ENCODE peak calls at places on chromosomes 6 and 20, in ten cellular contexts. S is GM12878, R is K562, Q is GM23248, M is neural progenitor cell, V is endodermal cell, T is colonic mucosa, N is fibroblast of lung, H is PC-3, F is kidney. Z is an unnamed sample.

GRCh38 chr6:110325197-110325596 is 33.0 kb downstream of the METTL24 start:
- DNase-seq in M (no peak), S (no peak), V (no peak), T (peak), Q (peak), R (no peak), H (peak), F (no peak), N (peak), Z (peak)

GRCh38 chr6:133890941-133891813 is 2.3 kb downstream of the TCF21 start:
- DNase-seq in F (peak), Q (peak), S (no peak), N (no peak), R (peak), H (no peak), T (peak), V (peak), M (peak), Z (peak)

GRCh38 chr6:43993881-43994523 is 133.2 kb downstream of the MRPL14 start:
- DNase-seq in M (no peak), S (no peak), F (no peak), T (no peak), V (peak), Q (no peak), N (no peak), H (peak), R (no peak), Z (no peak)

GRCh38 chr6:159961523-159961922 is 7.4 kb upstream of the IGF2R start:
- DNase-seq in T (no peak), R (no peak), M (no peak), Q (peak), V (no peak), F (no peak), N (peak), S (no peak), H (peak), Z (no peak)

GRCh38 chr20:47785900-47786762 is 850 bp upstream of the SULF2 start:
- DNase-seq in R (peak), V (peak), T (peak), S (no peak), H (peak), Q (peak), M (peak), N (peak), F (peak), Z (peak)

GRCh38 chr6:54802775-54803631 is 43.6 kb upstream of the FAM83B start:
- DNase-seq in Q (peak), T (no peak), V (peak), H (peak), M (peak), R (no peak), S (no peak), N (peak), F (no peak), Z (peak)

GRCh38 chr20:33312583-33312982 is 29.6 kb downstream of the BPIFB1 start:
- DNase-seq in T (no peak), N (no peak), S (no peak), M (no peak), V (no peak), F (no peak), H (no peak), R (no peak), Q (no peak), Z (no peak)

GRCh38 chr20:10040070-10040970 is 5.5 kb downstream of the ANKEF1 start:
- DNase-seq in V (no peak), Q (peak), M (no peak), H (peak), S (no peak), T (no peak), R (peak), N (peak), F (no peak), Z (peak)

GRCh38 chr6:141199074-141199473 is 933.7 kb upstream of the GJE1 start:
- DNase-seq in S (no peak), F (no peak), V (no peak), Q (no peak), M (peak), N (peak), T (no peak), H (no peak), R (no peak), Z (peak)

GRCh38 chr20:58109126-58109880 is 119.2 kb downstream of the ANKRD60 start:
- DNase-seq in T (no peak), M (no peak), V (no peak), F (no peak), R (no peak), S (no peak), Q (peak), H (peak), N (peak), Z (peak)

GRCh38 chr6:96761794-96762193 is 75.5 kb downstream of the GPR63 start:
- DNase-seq in V (no peak), N (no peak), F (no peak), Q (no peak), R (no peak), T (no peak), H (no peak), M (no peak), S (no peak), Z (no peak)

GRCh38 chr20:39458452-39458851 is 496.3 kb downstream of the DHX35 start:
- DNase-seq in F (no peak), S (no peak), Q (no peak), T (no peak), H (no peak), R (no peak), V (no peak), M (no peak), N (no peak), Z (no peak)

GRCh38 chr6:56757585-56757984 is 114.9 kb upstream of the DST start:
- DNase-seq in V (peak), F (no peak), Q (peak), M (peak), H (peak), N (peak), T (peak), R (peak), S (no peak), Z (no peak)

GRCh38 chr6:89792881-89793280 is 26.7 kb downstream of the MDN1 start:
- DNase-seq in Q (peak), T (no peak), F (no peak), M (peak), S (no peak), V (peak), R (peak), H (peak), N (peak), Z (peak)

GRCh38 chr6:37456816-37457560 is 24.0 kb downstream of the CMTR1 start:
- DNase-seq in H (peak), R (no peak), F (no peak), T (no peak), V (no peak), Q (peak), S (no peak), N (peak), M (no peak), Z (peak)

GRCh38 chr6:111185954-111186353 is 98.7 kb downstream of the SLC16A10 start:
- DNase-seq in H (no peak), Q (no peak), R (no peak), T (no peak), V (no peak), S (no peak), N (no peak), M (no peak), F (no peak), Z (no peak)

GRCh38 chr20:38843346-38843745 is 37.8 kb downstream of the PPP1R16B start:
- DNase-seq in Q (no peak), T (no peak), M (no peak), R (no peak), N (no peak), F (no peak), V (no peak), S (no peak), H (no peak), Z (no peak)

GRCh38 chr6:104625536-104625935 is 234.2 kb downstream of the HACE1 start:
- DNase-seq in R (no peak), H (peak), N (peak), M (peak), Q (peak), F (no peak), V (peak), S (no peak), T (no peak), Z (peak)

GRCh38 chr6:93794161-93794560 is 374.8 kb upstream of the EPHA7 start:
- DNase-seq in S (no peak), V (no peak), H (peak), F (no peak), N (no peak), T (no peak), M (no peak), Q (peak), R (no peak), Z (no peak)

GRCh38 chr6:33344771-33345697 is 27.5 kb upstream of the ZBTB22 start:
- DNase-seq in V (peak), T (peak), Q (peak), R (peak), H (peak), M (peak), F (no peak), N (peak), S (peak), Z (peak)
- H3K4me3 ChIP-seq in V (no peak), T (no peak), Q (peak), R (no peak), H (peak), M (no peak), F (peak), N (no peak), S (peak), Z (no peak)

GRCh38 chr6:108866798-108867197 is 18.6 kb downstream of the ARMC2 start:
- DNase-seq in V (no peak), S (no peak), R (no peak), M (no peak), F (no peak), H (no peak), T (no peak), Q (no peak), N (no peak), Z (no peak)
- H3K9ac ChIP-seq in V (no peak), S (no peak), R (no peak), M (no peak), F (no peak), H (no peak), T (no peak), Q (no peak), N (no peak), Z (no peak)

GRCh38 chr6:50825375-50826036 is 6.8 kb downstream of the TFAP2B start:
- DNase-seq in M (no peak), Q (no peak), V (peak), T (no peak), N (no peak), R (peak), F (no peak), H (no peak), S (no peak), Z (no peak)
- H3K4me3 ChIP-seq in M (no peak), Q (no peak), V (no peak), T (no peak), N (no peak), R (no peak), F (peak), H (no peak), S (no peak), Z (no peak)

DNA sequence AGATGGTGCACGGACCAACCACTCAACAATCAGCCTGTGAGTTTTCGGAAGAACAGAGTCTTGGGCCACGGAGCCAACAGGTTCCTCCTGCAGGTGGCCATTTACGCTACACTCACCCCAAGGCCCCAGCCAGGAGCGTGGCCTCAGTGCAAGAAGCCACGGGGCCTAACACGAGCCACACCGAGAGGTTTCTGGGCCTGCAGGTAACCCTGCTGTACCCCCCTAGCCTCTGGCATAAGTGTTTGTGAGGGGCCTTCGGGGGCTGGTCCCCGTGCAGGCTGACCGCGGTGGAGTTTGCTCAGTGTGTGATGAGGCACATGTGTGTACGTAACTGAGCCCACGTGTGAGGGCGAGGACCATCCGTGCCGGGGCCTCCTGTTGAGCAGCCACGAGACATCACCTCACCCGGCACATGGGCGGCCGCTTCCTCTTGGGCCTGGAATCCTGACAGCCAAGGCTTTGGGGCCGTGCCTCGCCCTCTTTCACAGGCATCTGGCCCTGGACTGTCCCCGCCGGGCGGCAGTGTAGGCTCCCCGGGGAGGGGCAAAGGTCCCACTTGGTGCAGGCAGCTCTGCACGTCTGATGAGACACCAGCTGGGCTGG is 202.4 kb downstream of the DLL1 start:
- DNase-seq in R (no peak), N (no peak), T (no peak), H (no peak), S (no peak), M (no peak), V (peak), F (peak), Q (no peak), Z (no peak)
- H3K9ac ChIP-seq in R (no peak), N (no peak), T (peak), H (no peak), S (peak), M (no peak), V (no peak), F (no peak), Q (no peak), Z (no peak)

GRCh38 chr6:167093922-167094432 is 28.9 kb upstream of the CCR6 start:
- DNase-seq in F (no peak), H (no peak), T (no peak), Q (peak), V (peak), S (peak), R (no peak), M (no peak), N (no peak), Z (no peak)
- H3K4me3 ChIP-seq in F (no peak), H (no peak), T (no peak), Q (peak), V (peak), S (peak), R (no peak), M (no peak), N (no peak), Z (no peak)

GRCh38 chr20:36228809-36229208 is 7.5 kb upstream of the AAR2 start:
- DNase-seq in T (no peak), Q (no peak), R (peak), F (no peak), S (no peak), N (no peak), V (no peak), M (no peak), H (no peak), Z (no peak)
- H3K9ac ChIP-seq in T (no peak), Q (no peak), R (no peak), F (no peak), S (no peak), N (no peak), V (no peak), M (no peak), H (no peak), Z (no peak)

GRCh38 chr20:31845300-31845863 is at the start of gene FOXS1:
- DNase-seq in H (no peak), N (no peak), Q (no peak), R (no peak), T (no peak), F (peak), M (peak), S (no peak), V (peak), Z (no peak)
- H3K4me3 ChIP-seq in H (no peak), N (no peak), Q (no peak), R (no peak), T (no peak), F (peak), M (no peak), S (no peak), V (no peak), Z (no peak)

DNA sequence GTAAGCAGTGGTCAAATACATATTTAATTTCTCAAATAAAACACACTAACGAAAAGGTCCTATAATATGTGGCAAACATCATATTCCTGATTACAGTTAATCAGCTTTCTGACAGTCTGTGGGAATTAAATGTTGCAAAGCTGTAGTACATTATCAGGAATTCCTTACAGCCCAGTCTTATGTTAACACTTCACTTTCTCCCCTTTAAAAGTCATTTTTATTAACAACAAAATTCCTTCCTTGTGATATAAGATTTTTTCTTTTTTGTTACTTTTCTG is 636.8 kb downstream of the MMUT start:
- DNase-seq in R (no peak), T (no peak), M (no peak), V (no peak), Q (peak), N (peak), H (no peak), F (no peak), S (no peak), Z (no peak)
- H3K9ac ChIP-seq in R (no peak), T (no peak), M (no peak), V (no peak), Q (peak), N (no peak), H (peak), F (no peak), S (no peak), Z (peak)

DNA sequence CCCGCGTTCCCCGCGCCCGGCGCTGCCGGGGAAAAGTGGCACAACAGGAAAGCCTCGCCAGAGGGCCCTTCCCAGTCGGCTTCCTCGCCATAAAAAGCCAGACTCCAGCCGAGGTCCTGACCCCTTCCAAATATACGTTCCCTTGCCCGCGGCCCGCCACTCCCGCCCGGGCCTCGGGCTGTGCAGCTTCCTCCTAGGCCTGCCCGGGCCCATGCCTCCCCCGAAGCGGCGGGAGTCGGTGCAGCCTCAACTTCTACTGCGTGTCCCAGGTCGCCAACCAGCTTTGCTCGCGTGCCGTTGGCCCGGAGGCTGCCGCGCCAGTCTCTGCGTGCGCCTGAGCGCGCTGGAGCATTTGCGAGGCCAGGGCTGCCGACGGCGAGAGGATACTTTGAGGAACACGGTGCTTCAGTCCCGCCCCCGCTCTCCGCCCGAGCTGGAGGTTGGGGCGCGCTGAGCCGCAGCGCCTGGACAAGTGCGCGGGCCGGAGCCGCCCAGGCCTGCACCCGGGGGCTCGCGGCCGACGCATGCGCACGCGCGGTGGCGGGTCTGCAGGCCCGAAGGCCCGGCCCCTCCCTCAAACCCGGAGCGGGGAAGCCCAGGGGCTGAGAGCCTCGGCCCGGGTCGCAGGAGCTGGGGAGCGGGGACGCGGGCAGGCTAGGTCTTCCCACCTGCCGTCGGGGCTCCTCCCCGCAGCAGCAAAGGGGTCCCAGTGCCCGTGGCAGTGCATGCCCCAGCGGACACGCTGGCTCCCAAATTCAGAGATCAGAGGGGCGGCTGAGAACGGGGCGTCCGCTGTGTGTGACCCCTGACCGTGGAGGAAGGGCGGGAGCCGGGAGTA is 10.2 kb downstream of the FOXC1 start:
- DNase-seq in V (peak), T (no peak), R (no peak), Q (peak), S (no peak), M (peak), F (peak), H (no peak), N (no peak), Z (no peak)
- H3K4me3 ChIP-seq in V (no peak), T (no peak), R (no peak), Q (peak), S (no peak), M (peak), F (peak), H (no peak), N (no peak), Z (peak)